ENCODE peak calls at places on chromosomes 11 and 22, in four cellular contexts. L is choroid plexus epithelial cell, Q is mucosa of descending colon, M is SW480. W is an unnamed sample.

GRCh38 chr11:118622376-118623290 is 15.2 kb downstream of the PHLDB1 start:
- DNase-seq in L (peak), Q (peak), M (peak), W (no peak)

GRCh38 chr11:11798586-11799438 is 43.0 kb upstream of the USP47 start:
- DNase-seq in L (peak), Q (peak), M (peak), W (peak)

GRCh38 chr22:39212721-39213376 is 31.9 kb downstream of the PDGFB start:
- DNase-seq in L (peak), Q (no peak), M (peak), W (no peak)

GRCh38 chr22:26956346-26956745 is 299.0 kb downstream of the MIAT start:
- DNase-seq in L (no peak), Q (no peak), M (no peak), W (no peak)

GRCh38 chr11:65170058-65170534 is at the start of gene SPDYC:
- DNase-seq in L (no peak), Q (no peak), M (no peak), W (no peak)

GRCh38 chr22:46007003-46007847 is 30.3 kb upstream of the WNT7B start:
- DNase-seq in L (peak), Q (peak), M (peak), W (no peak)

GRCh38 chr22:39510529-39511149 is 8.5 kb downstream of the MIEF1 start:
- DNase-seq in L (no peak), Q (no peak), M (no peak), W (no peak)

GRCh38 chr11:134468796-134469195 is 56.8 kb upstream of the B3GAT1 start:
- DNase-seq in L (no peak), Q (no peak), M (no peak), W (no peak)

GRCh38 chr11:121154473-121154872 is 53.4 kb downstream of the TECTA start:
- DNase-seq in L (no peak), Q (no peak), M (no peak), W (no peak)

GRCh38 chr11:70587095-70587389 is 188.7 kb downstream of the CTTN start:
- DNase-seq in L (no peak), Q (no peak), M (peak), W (no peak)

GRCh38 chr22:42994917-42995562 is 19.9 kb downstream of the PACSIN2 start:
- DNase-seq in L (peak), Q (no peak), M (no peak), W (peak)

GRCh38 chr11:119094816-119095065 is 6.9 kb downstream of the DPAGT1 start:
- DNase-seq in L (peak), Q (peak), M (peak), W (peak)

GRCh38 chr22:50247748-50248147 is 2.9 kb upstream of the TUBGCP6 start:
- DNase-seq in L (peak), Q (peak), M (no peak), W (peak)

GRCh38 chr11:6637871-6638270 is 17.7 kb downstream of the DCHS1 start:
- DNase-seq in L (peak), Q (no peak), M (no peak), W (no peak)

GRCh38 chr11:78594814-78595213 is 20.1 kb upstream of the NARS2 start:
- DNase-seq in L (no peak), Q (no peak), M (no peak), W (no peak)

GRCh38 chr11:117219001-117219400 is 12.9 kb downstream of the PCSK7 start:
- DNase-seq in L (no peak), Q (no peak), M (no peak), W (no peak)

GRCh38 chr11:126727381-126727780 is 273.2 kb downstream of the KIRREL3 start:
- DNase-seq in L (no peak), Q (no peak), M (no peak), W (no peak)

GRCh38 chr11:96045622-96046456 is 121.9 kb upstream of the MTMR2 start:
- DNase-seq in L (peak), Q (no peak), M (no peak), W (no peak)

GRCh38 chr22:29344137-29344536 is 28.6 kb upstream of the RASL10A start:
- DNase-seq in L (peak), Q (no peak), M (peak), W (no peak)

GRCh38 chr11:69696749-69697488 is 6.9 kb downstream of the FGF19 start:
- DNase-seq in L (no peak), Q (no peak), M (peak), W (no peak)

GRCh38 chr11:62705401-62705800 is 1.8 kb downstream of the BSCL2 start:
- DNase-seq in L (no peak), Q (peak), M (peak), W (no peak)

GRCh38 chr11:126748097-126748756 is 252.3 kb downstream of the KIRREL3 start:
- DNase-seq in L (no peak), Q (no peak), M (peak), W (no peak)

W was measured in GM06990.